ENCODE peak calls at places on chromosomes 4 and X, in ten cellular contexts. B is kidney, L is HepG2, G is IMR-90, H is SK-N-SH, M is NT2/D1, I is mesendoderm, F is fibroblast of lung, V is K562, U is astrocyte. J is an unnamed sample.

GRCh38 chrX:9562851-9563250 is 98.0 kb downstream of the TBL1X start:
- DNase-seq in B (no peak), L (peak), G (peak), H (no peak), M (no peak), I (no peak), F (peak), V (no peak), U (peak), J (no peak)

GRCh38 chr4:82798168-82799005 is at the start of gene SCD5:
- DNase-seq in B (peak), L (no peak), G (peak), H (peak), M (no peak), I (peak), F (peak), V (peak), U (peak), J (no peak)

GRCh38 chr4:94410678-94411206 is 41.0 kb upstream of the PDLIM5 start:
- DNase-seq in B (peak), L (peak), G (no peak), H (no peak), M (no peak), I (no peak), F (peak), V (peak), U (no peak), J (peak)

GRCh38 chr4:110309686-110310085 is 111.3 kb upstream of the ELOVL6 start:
- DNase-seq in B (no peak), L (no peak), G (peak), H (peak), M (no peak), I (no peak), F (peak), V (no peak), U (peak), J (peak)

GRCh38 chr4:78237360-78237759 is 180.2 kb downstream of the FRAS1 start:
- DNase-seq in B (no peak), L (no peak), G (no peak), H (peak), M (no peak), I (peak), F (no peak), V (no peak), U (no peak), J (no peak)

GRCh38 chr4:110815950-110816349 is 193.1 kb upstream of the PITX2 start:
- DNase-seq in B (no peak), L (no peak), G (no peak), H (no peak), M (no peak), I (no peak), F (no peak), V (no peak), U (no peak), J (no peak)

GRCh38 chr4:186765138-186765537 is 41.5 kb upstream of the FAT1 start:
- DNase-seq in B (no peak), L (peak), G (peak), H (no peak), M (no peak), I (no peak), F (peak), V (peak), U (peak), J (no peak)

GRCh38 chr4:99507762-99508161 is 3.1 kb upstream of the C4orf17 start:
- DNase-seq in B (no peak), L (no peak), G (no peak), H (no peak), M (no peak), I (peak), F (no peak), V (no peak), U (no peak), J (no peak)

GRCh38 chr4:186200436-186201409 is 9.4 kb downstream of the CYP4V2 start:
- DNase-seq in B (no peak), L (no peak), G (no peak), H (no peak), M (no peak), I (no peak), F (no peak), V (no peak), U (no peak), J (no peak)

GRCh38 chr4:78720151-78720726 is 55.9 kb upstream of the BMP2K start:
- DNase-seq in B (no peak), L (no peak), G (no peak), H (no peak), M (peak), I (no peak), F (no peak), V (peak), U (no peak), J (no peak)

GRCh38 chr4:91812319-91812718 is 491.4 kb upstream of the GRID2 start:
- DNase-seq in B (no peak), L (no peak), G (no peak), H (no peak), M (no peak), I (no peak), F (no peak), V (no peak), U (no peak), J (no peak)

GRCh38 chr4:95215991-95216605 is 332.7 kb downstream of the UNC5C start:
- DNase-seq in B (no peak), L (no peak), G (no peak), H (no peak), M (no peak), I (no peak), F (peak), V (no peak), U (no peak), J (peak)

GRCh38 chr4:186109245-186109644 is 4.7 kb downstream of the FAM149A start:
- DNase-seq in B (no peak), L (no peak), G (no peak), H (no peak), M (no peak), I (no peak), F (no peak), V (no peak), U (no peak), J (no peak)

GRCh38 chr4:42331914-42332368 is 65.3 kb upstream of the SHISA3 start:
- DNase-seq in B (no peak), L (no peak), G (peak), H (no peak), M (no peak), I (no peak), F (peak), V (no peak), U (peak), J (no peak)

GRCh38 chrX:134241960-134242619 is 5.1 kb downstream of the CCDC160 start:
- DNase-seq in B (no peak), L (no peak), G (no peak), H (no peak), M (no peak), I (no peak), F (no peak), V (no peak), U (no peak), J (no peak)
- H3K9ac ChIP-seq in B (no peak), L (no peak), G (no peak), H (no peak), M (no peak), I (no peak), F (no peak), V (no peak), U (no peak), J (no peak)

GRCh38 chr4:6944311-6945051 is 34.9 kb downstream of the TBC1D14 start:
- DNase-seq in B (peak), L (no peak), G (no peak), H (no peak), M (no peak), I (no peak), F (no peak), V (no peak), U (no peak), J (no peak)
- H3K9ac ChIP-seq in B (peak), L (no peak), G (no peak), H (no peak), M (peak), I (no peak), F (no peak), V (no peak), U (no peak), J (no peak)

GRCh38 chr4:71188951-71189350 is 149.9 kb upstream of the SLC4A4 start:
- DNase-seq in B (no peak), L (no peak), G (no peak), H (no peak), M (no peak), I (no peak), F (peak), V (no peak), U (no peak), J (no peak)
- H3K9ac ChIP-seq in B (no peak), L (no peak), G (peak), H (no peak), M (no peak), I (no peak), F (peak), V (no peak), U (peak), J (peak)

DNA sequence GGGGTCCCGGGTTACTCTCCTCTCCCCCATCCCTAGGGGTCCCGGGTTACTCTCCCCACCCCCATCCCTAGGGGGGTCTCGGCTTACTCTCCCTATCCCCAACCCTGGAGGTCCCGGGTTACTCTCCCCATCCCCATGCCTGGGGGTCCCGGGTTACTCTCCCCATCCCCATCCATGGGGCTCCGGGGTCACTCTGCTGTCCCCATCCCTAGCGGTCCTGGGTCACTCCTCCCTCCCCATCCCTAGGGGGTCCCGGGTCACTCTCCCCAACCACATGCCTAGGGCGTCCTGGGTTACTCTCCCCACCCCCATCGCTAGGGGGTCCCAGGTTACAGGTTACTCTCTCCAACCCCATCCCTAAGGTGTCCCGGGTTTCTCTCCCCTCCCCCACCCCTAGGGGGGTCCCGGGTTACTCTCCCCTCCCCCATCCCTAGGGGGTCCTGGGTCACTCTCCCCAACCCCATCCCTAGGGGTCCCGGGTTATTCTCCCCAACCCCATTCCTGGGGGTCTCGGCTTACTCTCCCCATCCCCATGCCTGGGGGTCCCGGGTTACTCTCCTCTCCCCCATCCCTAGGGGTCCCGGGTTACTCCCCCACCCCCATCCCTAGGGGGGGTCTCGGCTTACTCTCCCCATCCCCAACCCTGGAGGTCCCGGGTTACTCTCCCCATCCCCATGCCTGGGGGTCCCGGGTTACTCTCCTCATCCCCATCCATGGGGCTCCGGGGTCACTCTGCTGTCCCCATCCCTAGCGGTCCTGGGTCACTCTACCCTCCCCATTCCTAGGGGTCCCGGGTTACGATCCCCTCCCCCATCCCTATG is 823 bp downstream of the ASMTL start:
- DNase-seq in B (peak), L (no peak), G (no peak), H (no peak), M (no peak), I (no peak), F (no peak), V (no peak), U (no peak), J (no peak)
- H3K9ac ChIP-seq in B (peak), L (peak), G (peak), H (peak), M (peak), I (peak), F (peak), V (peak), U (peak), J (peak)